ENCODE peak calls at places on chromosomes 16 and 17, in six cellular contexts. One of them, this sample, is unnamed.
A peak's percentile ranks its signal among the peaks of the same experiment; 100 is the strongest.

GRCh38 chr16:12667909-12668308 is 135.8 kb downstream of the CPPED1 start:
- DNase-seq in lower lobe of right lung: no peak
- DNase-seq in colonic mucosa: no peak
- DNase-seq in lower leg skin: no peak
- DNase-seq in GM06990: no peak
- DNase-seq in AG10803: no peak
- DNase-seq in this sample: no peak

GRCh38 chr16:68802190-68802589 is 41.1 kb upstream of the TANGO6 start:
- DNase-seq in lower lobe of right lung: no peak
- DNase-seq in colonic mucosa: no peak
- DNase-seq in lower leg skin: no peak
- DNase-seq in GM06990: no peak
- DNase-seq in AG10803: peak; percentile 62
- DNase-seq in this sample: peak; percentile 84

GRCh38 chr17:69597898-69598692 is 183.6 kb downstream of the MAP2K6 start:
- DNase-seq in lower lobe of right lung: no peak
- DNase-seq in colonic mucosa: no peak
- DNase-seq in lower leg skin: no peak
- DNase-seq in GM06990: no peak
- DNase-seq in AG10803: peak; percentile 63
- DNase-seq in this sample: peak; percentile 50

GRCh38 chr17:46192484-46193245 is 564 bp downstream of the KANSL1 start:
- DNase-seq in lower lobe of right lung: peak; percentile 74
- DNase-seq in colonic mucosa: peak; percentile 75
- DNase-seq in lower leg skin: peak; percentile 56
- DNase-seq in GM06990: peak; percentile 80
- DNase-seq in AG10803: peak; percentile 71
- DNase-seq in this sample: peak; percentile 43

GRCh38 chr17:39012725-39013124 is 45.5 kb upstream of the FBXO47 start:
- DNase-seq in lower lobe of right lung: no peak
- DNase-seq in colonic mucosa: no peak
- DNase-seq in lower leg skin: no peak
- DNase-seq in GM06990: no peak
- DNase-seq in AG10803: no peak
- DNase-seq in this sample: no peak

GRCh38 chr16:11681977-11682654 is 13.9 kb downstream of the SNN start:
- DNase-seq in lower lobe of right lung: no peak
- DNase-seq in colonic mucosa: peak; percentile 71
- DNase-seq in lower leg skin: no peak
- DNase-seq in GM06990: peak; percentile 66
- DNase-seq in AG10803: no peak
- DNase-seq in this sample: no peak

GRCh38 chr17:37762669-37763068 is 17.8 kb upstream of the HNF1B start:
- DNase-seq in lower lobe of right lung: no peak
- DNase-seq in colonic mucosa: no peak
- DNase-seq in lower leg skin: no peak
- DNase-seq in GM06990: no peak
- DNase-seq in AG10803: no peak
- DNase-seq in this sample: no peak

GRCh38 chr17:31564291-31564690 is 172.8 kb downstream of the RAB11FIP4 start:
- DNase-seq in lower lobe of right lung: no peak
- DNase-seq in colonic mucosa: no peak
- DNase-seq in lower leg skin: no peak
- DNase-seq in GM06990: no peak
- DNase-seq in AG10803: peak; percentile 44
- DNase-seq in this sample: no peak

GRCh38 chr17:40533896-40534295 is 31.4 kb downstream of the CCR7 start:
- DNase-seq in lower lobe of right lung: no peak
- DNase-seq in colonic mucosa: no peak
- DNase-seq in lower leg skin: no peak
- DNase-seq in GM06990: no peak
- DNase-seq in AG10803: no peak
- DNase-seq in this sample: no peak

GRCh38 chr17:42842286-42842685 is 2.1 kb upstream of the AOC2 start:
- DNase-seq in lower lobe of right lung: no peak
- DNase-seq in colonic mucosa: no peak
- DNase-seq in lower leg skin: no peak
- DNase-seq in GM06990: no peak
- DNase-seq in AG10803: no peak
- DNase-seq in this sample: no peak

GRCh38 chr17:55549140-55549539 is 37.9 kb upstream of the SMIM36 start:
- DNase-seq in lower lobe of right lung: no peak
- DNase-seq in colonic mucosa: no peak
- DNase-seq in lower leg skin: no peak
- DNase-seq in GM06990: no peak
- DNase-seq in AG10803: peak; percentile 5
- DNase-seq in this sample: peak; percentile 10

GRCh38 chr16:88799569-88800276 is 3.9 kb upstream of the CDT1 start:
- DNase-seq in lower lobe of right lung: no peak
- DNase-seq in colonic mucosa: no peak
- DNase-seq in lower leg skin: no peak
- DNase-seq in GM06990: no peak
- DNase-seq in AG10803: no peak
- DNase-seq in this sample: no peak

GRCh38 chr17:81250286-81251090 is 11.4 kb downstream of the NDUFAF8 start:
- DNase-seq in lower lobe of right lung: peak; percentile 38
- DNase-seq in colonic mucosa: no peak
- DNase-seq in lower leg skin: no peak
- DNase-seq in GM06990: no peak
- DNase-seq in AG10803: no peak
- DNase-seq in this sample: no peak

GRCh38 chr17:49515196-49515770 is 20.2 kb downstream of the NGFR start:
- DNase-seq in lower lobe of right lung: peak; percentile 82
- DNase-seq in colonic mucosa: peak; percentile 55
- DNase-seq in lower leg skin: peak; percentile 83
- DNase-seq in GM06990: peak; percentile 67
- DNase-seq in AG10803: peak; percentile 99
- DNase-seq in this sample: peak; percentile 74

GRCh38 chr17:82883461-82884031 is 43.7 kb upstream of the ZNF750 start:
- DNase-seq in lower lobe of right lung: no peak
- DNase-seq in colonic mucosa: no peak
- DNase-seq in lower leg skin: no peak
- DNase-seq in GM06990: no peak
- DNase-seq in AG10803: no peak
- DNase-seq in this sample: no peak

GRCh38 chr17:40191237-40192208 is 14.3 kb downstream of the RAPGEFL1 start:
- DNase-seq in lower lobe of right lung: peak; percentile 78
- DNase-seq in colonic mucosa: peak; percentile 66
- DNase-seq in lower leg skin: peak; percentile 57
- DNase-seq in GM06990: peak; percentile 77
- DNase-seq in AG10803: peak; percentile 75
- DNase-seq in this sample: peak; percentile 68

GRCh38 chr17:6526362-6527152 is 29.8 kb downstream of the PITPNM3 start:
- DNase-seq in lower lobe of right lung: no peak
- DNase-seq in colonic mucosa: no peak
- DNase-seq in lower leg skin: no peak
- DNase-seq in GM06990: no peak
- DNase-seq in AG10803: no peak
- DNase-seq in this sample: no peak

GRCh38 chr16:57802635-57803412 is 533 bp upstream of the KIFC3 start:
- DNase-seq in lower lobe of right lung: peak; percentile 45
- DNase-seq in colonic mucosa: no peak
- DNase-seq in lower leg skin: no peak
- DNase-seq in GM06990: no peak
- DNase-seq in AG10803: no peak
- DNase-seq in this sample: no peak

GRCh38 chr17:18224428-18225120 is 861 bp upstream of the LLGL1 start:
- DNase-seq in lower lobe of right lung: no peak
- DNase-seq in colonic mucosa: no peak
- DNase-seq in lower leg skin: no peak
- DNase-seq in GM06990: no peak
- DNase-seq in AG10803: no peak
- DNase-seq in this sample: no peak
- H3K4me3 ChIP-seq in lower lobe of right lung: peak overlapping the region; percentile 46
- H3K4me3 ChIP-seq in colonic mucosa: no peak overlapping the region
- H3K4me3 ChIP-seq in lower leg skin: no peak overlapping the region
- H3K4me3 ChIP-seq in GM06990: peak overlapping the region; percentile 40
- H3K4me3 ChIP-seq in AG10803: peak overlapping the region; percentile 59
- H3K4me3 ChIP-seq in this sample: peak overlapping the region; percentile 51

GRCh38 chr16:4376820-4377572 is 5.3 kb downstream of the VASN start:
- DNase-seq in lower lobe of right lung: no peak
- DNase-seq in colonic mucosa: no peak
- DNase-seq in lower leg skin: no peak
- DNase-seq in GM06990: no peak
- DNase-seq in AG10803: no peak
- DNase-seq in this sample: no peak

GRCh38 chr16:4376126-4376819 is 4.6 kb downstream of the VASN start:
- DNase-seq in lower lobe of right lung: peak; percentile 92
- DNase-seq in colonic mucosa: peak; percentile 65
- DNase-seq in lower leg skin: peak; percentile 74
- DNase-seq in GM06990: no peak
- DNase-seq in AG10803: peak; percentile 92
- DNase-seq in this sample: peak; percentile 56

GRCh38 chr16:4379001-4379688 is 7.5 kb downstream of the VASN start:
- DNase-seq in lower lobe of right lung: no peak
- DNase-seq in colonic mucosa: no peak
- DNase-seq in lower leg skin: no peak
- DNase-seq in GM06990: no peak
- DNase-seq in AG10803: no peak
- DNase-seq in this sample: no peak

GRCh38 chr16:4378202-4378666 is 6.6 kb downstream of the VASN start:
- DNase-seq in lower lobe of right lung: no peak
- DNase-seq in colonic mucosa: no peak
- DNase-seq in lower leg skin: peak; percentile 75
- DNase-seq in GM06990: no peak
- DNase-seq in AG10803: peak; percentile 86
- DNase-seq in this sample: no peak

GRCh38 chr16:4377573-4378146 is 6.0 kb downstream of the VASN start:
- DNase-seq in lower lobe of right lung: no peak
- DNase-seq in colonic mucosa: no peak
- DNase-seq in lower leg skin: no peak
- DNase-seq in GM06990: no peak
- DNase-seq in AG10803: no peak
- DNase-seq in this sample: no peak
- TF ChIP-seq CTCF in lower lobe of right lung: no peak
- TF ChIP-seq CTCF in colonic mucosa: no peak
- TF ChIP-seq CTCF in lower leg skin: no peak
- TF ChIP-seq CTCF in GM06990: no peak
- TF ChIP-seq CTCF in AG10803: peak; percentile 28
- TF ChIP-seq CTCF in this sample: peak; percentile 40

DNA sequence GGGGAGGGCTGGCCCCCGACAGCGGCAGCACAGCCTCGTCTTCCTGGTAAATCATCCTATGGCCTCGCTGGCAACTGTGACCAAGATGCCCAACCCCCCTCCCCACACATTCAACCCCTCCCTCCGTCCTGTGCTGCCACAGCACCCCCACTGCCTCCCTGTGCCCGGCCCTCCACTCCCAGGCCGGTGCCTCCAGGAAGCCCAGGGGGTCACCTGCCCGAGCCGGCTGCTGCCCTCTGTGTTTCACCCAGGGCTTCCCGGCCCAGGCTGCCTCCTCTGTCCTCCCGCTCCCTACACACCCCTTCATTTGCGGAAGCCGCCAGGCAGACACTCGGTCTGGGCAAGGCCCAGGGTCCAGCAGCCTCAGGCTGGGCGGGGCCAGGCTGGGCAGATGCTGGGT is 188.6 kb downstream of the RBFOX3 start:
- DNase-seq in lower lobe of right lung: no peak
- DNase-seq in colonic mucosa: no peak
- DNase-seq in lower leg skin: no peak
- DNase-seq in GM06990: no peak
- DNase-seq in AG10803: no peak
- DNase-seq in this sample: no peak
- H3K4me3 ChIP-seq in lower lobe of right lung: no peak overlapping the region
- H3K4me3 ChIP-seq in colonic mucosa: no peak overlapping the region
- H3K4me3 ChIP-seq in lower leg skin: no peak overlapping the region
- H3K4me3 ChIP-seq in GM06990: no peak overlapping the region
- H3K4me3 ChIP-seq in AG10803: no peak overlapping the region
- H3K4me3 ChIP-seq in this sample: no peak overlapping the region

DNA sequence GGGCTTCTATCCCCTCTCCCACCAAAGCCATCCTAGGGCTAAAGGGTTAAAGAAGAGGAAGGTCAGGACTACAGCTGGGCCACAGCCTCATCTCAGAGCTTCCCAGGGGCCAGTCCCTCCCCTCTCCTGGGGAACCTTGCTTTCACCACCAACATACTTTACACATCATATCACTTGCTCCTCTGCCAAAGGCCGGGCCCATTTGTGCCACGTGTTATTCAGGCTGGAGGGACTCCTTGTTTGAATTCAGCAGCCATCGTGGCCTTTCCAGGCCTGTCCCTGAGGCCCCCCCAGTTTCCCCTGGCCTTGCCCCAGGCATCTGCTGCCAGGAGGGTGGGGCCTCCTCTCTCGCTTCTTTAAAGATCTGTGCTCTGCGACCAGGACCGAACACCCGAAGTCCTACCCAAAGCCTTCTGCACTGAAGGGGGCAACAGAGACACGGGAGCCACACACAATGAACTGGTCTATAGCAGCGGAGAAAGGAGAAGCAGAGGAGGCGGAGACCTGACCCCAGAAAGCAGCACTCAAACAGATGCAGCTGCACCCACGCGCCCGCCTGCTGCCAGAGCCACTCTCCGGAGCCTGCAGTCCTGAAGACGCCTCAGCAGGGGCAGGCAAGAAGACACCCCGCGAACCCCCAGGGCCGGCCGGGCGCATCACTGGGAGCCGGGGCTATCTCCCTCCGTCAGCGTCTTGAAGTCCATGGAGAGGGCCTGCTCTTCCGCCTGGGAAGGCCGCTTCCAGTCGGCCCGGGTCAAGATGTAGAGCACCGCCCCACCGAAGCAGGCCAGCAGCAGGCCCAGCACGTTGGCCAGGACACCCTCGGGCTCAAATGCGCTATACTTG is 12.1 kb downstream of the CYB561 start:
- DNase-seq in lower lobe of right lung: no peak
- DNase-seq in colonic mucosa: peak; percentile 57
- DNase-seq in lower leg skin: peak; percentile 82
- DNase-seq in GM06990: no peak
- DNase-seq in AG10803: peak; percentile 98
- DNase-seq in this sample: peak; percentile 87
- TF ChIP-seq CTCF in lower lobe of right lung: no peak
- TF ChIP-seq CTCF in colonic mucosa: no peak
- TF ChIP-seq CTCF in lower leg skin: no peak
- TF ChIP-seq CTCF in GM06990: no peak
- TF ChIP-seq CTCF in AG10803: peak; percentile 23
- TF ChIP-seq CTCF in this sample: peak; percentile 27

DNA sequence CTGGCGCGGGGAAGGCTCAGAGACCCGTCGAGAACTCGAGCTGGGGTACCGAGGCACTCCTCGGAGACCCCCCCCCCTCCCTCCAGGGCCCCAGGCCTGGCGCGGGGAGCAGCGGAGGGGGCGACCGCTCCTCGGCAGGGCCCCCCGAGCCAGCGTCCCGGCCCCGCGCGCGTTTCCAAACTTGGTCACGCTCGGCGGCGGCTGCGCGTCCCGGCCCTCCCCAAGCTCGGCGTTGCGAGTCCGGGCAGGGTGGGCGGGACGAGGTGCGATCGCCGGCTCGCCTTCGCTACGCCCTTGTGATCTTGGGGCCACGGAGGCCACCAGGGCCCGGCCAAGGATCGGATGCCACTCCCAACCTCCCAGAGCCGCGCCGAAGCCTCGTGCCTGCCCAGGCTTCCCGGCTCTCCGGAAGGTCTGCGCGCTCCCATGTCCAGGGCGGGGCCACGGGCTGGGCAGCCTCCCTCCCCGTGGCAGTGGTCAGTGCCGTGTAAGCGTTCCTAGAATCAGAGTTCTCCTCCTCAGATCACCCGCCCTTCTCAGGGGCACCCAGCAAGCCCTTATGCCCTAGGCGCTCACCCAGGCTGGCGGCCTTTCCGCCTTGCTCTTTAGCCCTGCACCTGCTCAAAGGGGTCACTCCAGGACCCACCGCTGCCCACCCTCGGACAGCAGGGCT is 12.0 kb upstream of the MRPS23 start:
- DNase-seq in lower lobe of right lung: peak; percentile 79
- DNase-seq in colonic mucosa: peak; percentile 73
- DNase-seq in lower leg skin: no peak
- DNase-seq in GM06990: no peak
- DNase-seq in AG10803: peak; percentile 41
- DNase-seq in this sample: no peak
- H3K4me3 ChIP-seq in lower lobe of right lung: peak overlapping the region; percentile 61
- H3K4me3 ChIP-seq in colonic mucosa: peak overlapping the region; percentile 57
- H3K4me3 ChIP-seq in lower leg skin: peak overlapping the region; percentile 24
- H3K4me3 ChIP-seq in GM06990: no peak overlapping the region
- H3K4me3 ChIP-seq in AG10803: peak overlapping the region; percentile 41
- H3K4me3 ChIP-seq in this sample: peak overlapping the region; percentile 55

This sample was measured in brain microvascular endothelial cell.